ENCODE peak calls at places on chromosomes 11 and 22, in four cellular contexts. P is WTC11, R is HepG2, L is K562. O is an unnamed sample.

GRCh38 chr22:41565403-41566054 is 4.7 kb downstream of the CSDC2 start:
- DNase-seq in P (no peak), R (peak; percentile 55), L (peak; percentile 87), O (no peak)

GRCh38 chr11:11450744-11451362 is 97.8 kb upstream of the CSNK2A3 start:
- DNase-seq in P (no peak), R (no peak), L (no peak), O (no peak)

GRCh38 chr11:34633990-34634725 is 13.3 kb downstream of the EHF start:
- DNase-seq in P (no peak), R (peak; percentile 45), L (no peak), O (no peak)

GRCh38 chr11:121958323-121958977 is 157.6 kb downstream of the BLID start:
- DNase-seq in P (no peak), R (no peak), L (no peak), O (no peak)

GRCh38 chr11:78573271-78574035 is 1.2 kb downstream of the NARS2 start:
- DNase-seq in P (no peak), R (no peak), L (peak; percentile 16), O (no peak)

GRCh38 chr11:120815260-120816100 is 208.4 kb upstream of the TBCEL start:
- DNase-seq in P (peak; percentile 32), R (no peak), L (no peak), O (no peak)

GRCh38 chr11:29063630-29064361 is 953.0 kb downstream of the KCNA4 start:
- DNase-seq in P (no peak), R (no peak), L (no peak), O (no peak)

GRCh38 chr11:108788565-108789199 is 123.8 kb downstream of the DDX10 start:
- DNase-seq in P (peak; percentile 24), R (peak; percentile 25), L (peak; percentile 29), O (peak; percentile 21)

GRCh38 chr11:34318111-34319037 is 39.4 kb downstream of the ABTB2 start:
- DNase-seq in P (no peak), R (peak; percentile 72), L (no peak), O (no peak)

GRCh38 chr11:93526058-93526633 is 17.0 kb downstream of the SMCO4 start:
- DNase-seq in P (no peak), R (no peak), L (no peak), O (no peak)

GRCh38 chr22:35092146-35092805 is 26.3 kb downstream of the ISX start:
- DNase-seq in P (no peak), R (no peak), L (no peak), O (no peak)

GRCh38 chr11:108223449-108224149 is 732 bp downstream of the ATM start:
- DNase-seq in P (no peak), R (no peak), L (peak; percentile 81), O (no peak)

GRCh38 chr22:41532908-41533825 is 11.1 kb downstream of the POLR3H start:
- DNase-seq in P (peak; percentile 87), R (peak; percentile 58), L (peak; percentile 81), O (peak; percentile 76)

GRCh38 chr22:47044722-47045545 is 282.5 kb downstream of the TBC1D22A start:
- DNase-seq in P (no peak), R (no peak), L (no peak), O (no peak)

GRCh38 chr22:43262990-43263644 is 76.2 kb upstream of the TTLL12 start:
- DNase-seq in P (no peak), R (peak; percentile 85), L (peak; percentile 50), O (peak; percentile 59)

GRCh38 chr22:43446037-43446803 is 34.4 kb downstream of the MPPED1 start:
- DNase-seq in P (no peak), R (no peak), L (no peak), O (no peak)

GRCh38 chr11:121191787-121192186 is 90.7 kb downstream of the TECTA start:
- DNase-seq in P (no peak), R (no peak), L (no peak), O (no peak)

GRCh38 chr11:2401436-2401984 is 960 bp downstream of the TSSC4 start:
- DNase-seq in P (no peak), R (peak; percentile 25), L (peak; percentile 38), O (no peak)

GRCh38 chr11:44916797-44917196 is 33.9 kb downstream of the TP53I11 start:
- DNase-seq in P (no peak), R (no peak), L (no peak), O (no peak)

GRCh38 chr22:50544746-50545253 is 899 bp upstream of the KLHDC7B start:
- DNase-seq in P (no peak), R (no peak), L (no peak), O (no peak)

GRCh38 chr11:86152006-86152862 is 83.3 kb upstream of the PICALM start:
- DNase-seq in P (no peak), R (no peak), L (no peak), O (no peak)

GRCh38 chr11:13699870-13700269 is 31.4 kb downstream of the FAR1 start:
- DNase-seq in P (no peak), R (no peak), L (peak; percentile 10), O (no peak)

GRCh38 chr11:833849-834311 is 1.1 kb downstream of the CD151 start:
- DNase-seq in P (no peak), R (no peak), L (peak; percentile 55), O (no peak)

GRCh38 chr11:1919428-1920127 is at the start of gene TNNT3:
- DNase-seq in P (no peak), R (no peak), L (no peak), O (no peak)

GRCh38 chr22:46148336-46148735 is 2.0 kb upstream of the PPARA start:
- DNase-seq in P (no peak), R (no peak), L (no peak), O (no peak)

GRCh38 chr11:34366522-34366921 is 8.7 kb upstream of the ABTB2 start:
- DNase-seq in P (peak; percentile 19), R (peak; percentile 57), L (peak; percentile 60), O (no peak)

GRCh38 chr11:78202733-78203167 is 14.0 kb downstream of the USP35 start:
- DNase-seq in P (no peak), R (peak; percentile 95), L (no peak), O (no peak)

GRCh38 chr11:11582261-11582701 is 39.5 kb downstream of the GALNT18 start:
- DNase-seq in P (no peak), R (no peak), L (no peak), O (no peak)

GRCh38 chr11:63858628-63859550 is 20.0 kb downstream of the MARK2 start:
- DNase-seq in P (no peak), R (peak; percentile 67), L (peak; percentile 38), O (no peak)

GRCh38 chr11:133545199-133545709 is 13.0 kb upstream of the OPCML start:
- DNase-seq in P (peak; percentile 22), R (no peak), L (no peak), O (no peak)
- TF ChIP-seq ELF4 in P (no peak), R (no peak), L (no peak), O (no peak)

DNA sequence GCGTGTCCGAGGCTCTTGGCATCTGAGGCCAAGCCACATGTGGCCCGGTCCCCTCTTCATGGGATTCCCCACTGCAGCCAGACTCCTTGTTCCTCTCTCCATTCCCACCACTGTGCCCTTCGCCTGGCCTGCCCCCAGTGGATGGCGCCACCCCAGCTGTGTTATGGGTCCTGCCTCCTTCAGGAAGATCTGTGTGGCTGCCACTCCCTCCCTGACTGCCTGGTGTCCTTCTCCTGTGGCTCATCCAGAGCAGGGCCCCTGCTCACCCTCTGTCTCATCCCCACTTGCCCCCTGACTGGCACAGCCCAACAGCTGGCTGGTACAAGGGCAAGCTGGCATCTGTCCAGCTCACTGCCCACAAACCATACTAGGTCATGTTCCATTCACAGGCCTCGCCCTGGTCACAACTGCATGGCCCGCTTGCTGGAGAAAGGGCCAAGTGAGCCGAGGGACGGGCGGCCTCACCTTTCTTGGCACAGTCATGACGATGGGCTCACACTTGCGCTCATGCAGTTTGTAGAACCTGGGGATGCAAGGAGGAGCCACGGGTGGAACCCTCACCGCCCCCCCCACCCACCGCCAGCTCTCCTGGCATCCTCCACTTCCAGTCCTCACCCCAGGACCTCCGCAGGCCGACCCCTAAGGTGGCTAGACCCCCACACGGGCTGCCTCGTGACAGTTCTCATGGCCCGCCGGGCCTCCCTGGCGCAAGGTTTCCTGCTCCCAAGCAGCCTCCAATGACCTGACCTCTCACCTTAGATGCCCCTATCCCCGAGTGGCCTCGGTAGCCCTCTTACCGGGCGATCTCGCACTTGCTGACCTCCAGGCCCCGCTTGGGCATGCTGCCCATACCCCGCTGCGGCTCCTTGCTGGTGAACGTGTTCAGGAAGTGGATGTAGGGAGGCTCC is 2.1 kb upstream of the PTPRCAP start:
- DNase-seq in P (peak; percentile 55), R (peak; percentile 19), L (no peak), O (no peak)
- TF ChIP-seq ELF4 in P (no peak), R (no peak), L (no peak), O (no peak)

DNA sequence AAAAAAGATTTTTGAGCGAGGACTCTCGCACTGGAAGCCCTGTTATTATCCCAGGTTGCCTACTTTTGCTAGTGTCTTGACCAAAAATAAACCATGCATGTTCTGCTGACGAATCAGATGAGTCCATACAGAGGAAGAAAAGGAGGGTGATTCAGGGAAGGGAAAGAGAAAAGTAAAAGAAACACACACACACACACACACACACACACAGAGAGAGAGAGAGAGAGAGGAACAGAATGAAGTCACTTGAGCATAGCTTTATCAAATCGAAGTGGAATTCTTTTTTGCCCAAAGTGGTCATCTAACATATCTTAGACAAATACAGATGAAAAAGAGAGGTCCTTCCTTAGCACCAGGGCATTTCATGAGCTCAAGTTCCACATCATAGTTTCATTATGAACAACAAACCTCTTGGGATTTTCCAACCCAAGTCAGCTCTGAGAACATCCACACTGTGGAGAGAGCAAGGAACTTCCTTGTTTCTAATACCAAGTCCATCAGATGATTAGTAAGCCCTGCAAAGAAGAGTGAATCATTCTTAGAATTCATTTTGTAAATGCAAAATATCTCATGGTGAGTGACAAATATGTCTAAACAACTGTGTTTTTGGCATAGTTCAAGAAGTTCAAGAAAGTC is 7.7 kb upstream of the MMP12 start:
- DNase-seq in P (no peak), R (no peak), L (no peak), O (no peak)
- TF ChIP-seq ELF4 in P (no peak), R (no peak), L (no peak), O (no peak)

DNA sequence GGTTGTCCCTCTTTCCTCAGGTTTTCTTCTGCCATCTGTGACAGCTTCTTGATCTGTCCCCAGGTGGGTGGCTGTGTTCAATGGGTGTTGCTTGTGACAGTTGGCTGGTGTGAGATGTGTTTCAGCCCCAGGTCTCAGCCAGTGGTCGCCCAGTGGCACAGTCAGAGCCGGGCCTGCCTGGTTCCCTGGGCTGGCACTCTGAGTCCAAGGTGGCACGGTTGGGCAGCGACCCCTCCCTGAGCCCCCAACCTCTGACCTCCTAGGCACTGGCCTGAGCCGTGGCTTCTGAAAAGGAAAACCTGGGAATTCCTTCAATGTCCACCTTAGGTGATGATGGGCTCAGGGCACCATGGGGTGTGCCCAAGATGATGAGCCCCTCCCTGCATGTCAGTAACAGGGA is 14.0 kb upstream of the PRODH start:
- DNase-seq in P (no peak), R (no peak), L (no peak), O (no peak)
- TF ChIP-seq ELF4 in P (no peak), R (no peak), L (no peak), O (no peak)

GRCh38 chr11:100205926-100206325 is 481.2 kb upstream of the ARHGAP42 start:
- DNase-seq in P (no peak), R (no peak), L (no peak), O (no peak)
- TF ChIP-seq ELF4 in P (no peak), R (no peak), L (no peak), O (no peak)